ENCODE peak calls at places on chromosomes 12 and 14, in five cellular contexts. B, L, Z, T and D are unnamed samples.

GRCh38 chr12:68317047-68317667 is 15.0 kb downstream of the MDM1 start:
- DNase-seq in Z (peak; percentile 43), T (peak; percentile 16), B (no peak), L (peak; percentile 35), D (peak; percentile 29)

GRCh38 chr12:42296503-42297109 is 29.3 kb downstream of the ZCRB1 start:
- DNase-seq in B (no peak), T (no peak), Z (no peak), L (no peak), D (no peak)

GRCh38 chr14:59566725-59567124 is 9.9 kb downstream of the CCDC175 start:
- DNase-seq in T (no peak), L (no peak), Z (no peak), B (no peak), D (no peak)

GRCh38 chr14:105058521-105059034 is 6.7 kb downstream of the GPR132 start:
- DNase-seq in B (no peak), Z (no peak), L (no peak), T (no peak), D (no peak)

GRCh38 chr14:62179367-62180018 is 417.3 kb downstream of the SNAPC1 start:
- DNase-seq in Z (peak; percentile 44), T (peak; percentile 63), L (peak; percentile 51), B (peak; percentile 45), D (peak; percentile 55)

GRCh38 chr12:50043854-50044253 is 13.5 kb upstream of the ASIC1 start:
- DNase-seq in T (no peak), L (no peak), Z (no peak), B (no peak), D (no peak)

GRCh38 chr12:119446459-119446858 is 111.9 kb downstream of the CCDC60 start:
- DNase-seq in L (no peak), T (no peak), B (no peak), Z (no peak), D (no peak)

GRCh38 chr14:71488703-71489141 is 443.5 kb upstream of the RGS6 start:
- DNase-seq in L (no peak), T (no peak), B (no peak), Z (no peak), D (no peak)

GRCh38 chr14:64572721-64573508 is 23.2 kb downstream of the PPP1R36 start:
- DNase-seq in B (no peak), T (no peak), L (no peak), Z (no peak), D (no peak)

GRCh38 chr14:74596747-74597456 is 15.1 kb downstream of the LTBP2 start:
- DNase-seq in L (no peak), Z (no peak), T (no peak), B (no peak), D (no peak)

GRCh38 chr14:71721791-71722190 is 210.4 kb upstream of the RGS6 start:
- DNase-seq in L (no peak), T (no peak), Z (no peak), B (no peak), D (no peak)

GRCh38 chr12:5000658-5001390 is 42.9 kb upstream of the KCNA5 start:
- DNase-seq in B (no peak), Z (no peak), L (no peak), T (no peak), D (no peak)

GRCh38 chr12:82765971-82766705 is 79.4 kb downstream of the TMTC2 start:
- DNase-seq in L (no peak), Z (no peak), B (no peak), T (no peak), D (no peak)

GRCh38 chr14:59831121-59831730 is 39.4 kb downstream of the RTN1 start:
- DNase-seq in T (no peak), Z (no peak), L (no peak), B (no peak), D (no peak)

GRCh38 chr14:21070610-21071224 is 613 bp downstream of the ARHGEF40 start:
- DNase-seq in T (peak; percentile 75), Z (peak; percentile 60), B (peak; percentile 54), L (peak; percentile 37), D (peak; percentile 82)

GRCh38 chr12:7756993-7757392 is 8.0 kb upstream of the NANOGNB start:
- DNase-seq in Z (no peak), B (no peak), L (no peak), T (no peak), D (no peak)

GRCh38 chr14:40599726-40600125 is 1007.0 kb upstream of the LRFN5 start:
- DNase-seq in Z (no peak), T (no peak), L (no peak), B (no peak), D (no peak)

GRCh38 chr14:76910371-76910890 is 84.2 kb downstream of the LRRC74A start:
- DNase-seq in Z (no peak), L (no peak), T (no peak), B (no peak), D (no peak)

GRCh38 chr12:26369588-26369987 is 174.2 kb downstream of the SSPN start:
- DNase-seq in Z (no peak), T (no peak), L (no peak), B (peak; percentile 73), D (no peak)

GRCh38 chr12:80261403-80261802 is 162.1 kb downstream of the OTOGL start:
- DNase-seq in T (no peak), L (no peak), Z (no peak), B (no peak), D (no peak)

GRCh38 chr14:81676879-81677278 is 143.2 kb upstream of the SEL1L start:
- DNase-seq in L (no peak), Z (no peak), T (no peak), B (no peak), D (no peak)

GRCh38 chr12:98997-99396 is 32.4 kb downstream of the IQSEC3 start:
- DNase-seq in Z (no peak), T (no peak), B (no peak), L (peak; percentile 14), D (peak; percentile 46)

GRCh38 chr14:88551936-88552565 is 2.8 kb downstream of the PTPN21 start:
- DNase-seq in L (peak; percentile 6), B (no peak), Z (no peak), T (no peak), D (peak; percentile 16)

GRCh38 chr12:6697584-6698351 is 2.8 kb downstream of the PIANP start:
- DNase-seq in Z (peak; percentile 41), B (no peak), T (peak; percentile 65), L (peak; percentile 55), D (peak; percentile 44)

GRCh38 chr12:106044773-106045172 is 94.0 kb downstream of the NUAK1 start:
- DNase-seq in T (no peak), Z (no peak), L (no peak), B (no peak), D (no peak)

GRCh38 chr14:74706101-74706500 is 6.8 kb downstream of the AREL1 start:
- DNase-seq in B (no peak), T (no peak), Z (no peak), L (no peak), D (no peak)

GRCh38 chr12:69468237-69469026 is 1.8 kb upstream of the FRS2 start:
- DNase-seq in Z (no peak), T (no peak), L (no peak), B (no peak), D (no peak)

GRCh38 chr12:29858270-29858786 is 74.6 kb upstream of the TMTC1 start:
- DNase-seq in L (no peak), Z (no peak), T (no peak), B (no peak), D (no peak)

GRCh38 chr12:26830783-26831601 is 2.0 kb downstream of the ITPR2 start:
- DNase-seq in L (no peak), B (peak; percentile 40), Z (no peak), T (no peak), D (no peak)

GRCh38 chr14:104441275-104442106 is 138.1 kb upstream of the C14orf180 start:
- DNase-seq in T (no peak), L (no peak), Z (no peak), B (no peak), D (no peak)

GRCh38 chr12:3295648-3296408 is 195.2 kb upstream of the PRMT8 start:
- DNase-seq in L (no peak), Z (no peak), B (peak; percentile 25), T (peak; percentile 61), D (no peak)

GRCh38 chr12:108967869-108968540 is 52.9 kb downstream of the SVOP start:
- DNase-seq in T (no peak), L (no peak), Z (no peak), B (no peak), D (no peak)

GRCh38 chr14:63473194-63473788 is 69.9 kb downstream of the PPP2R5E start:
- DNase-seq in T (no peak), B (no peak), Z (no peak), L (no peak), D (no peak)

GRCh38 chr14:87066221-87066817 is 926.7 kb downstream of the GALC start:
- DNase-seq in L (no peak), B (no peak), Z (no peak), T (peak; percentile 10), D (no peak)
- TF ChIP-seq CTCF in L (peak; percentile 20), B (no peak), Z (peak; percentile 57), T (peak; percentile 58), D (peak; percentile 45)

DNA sequence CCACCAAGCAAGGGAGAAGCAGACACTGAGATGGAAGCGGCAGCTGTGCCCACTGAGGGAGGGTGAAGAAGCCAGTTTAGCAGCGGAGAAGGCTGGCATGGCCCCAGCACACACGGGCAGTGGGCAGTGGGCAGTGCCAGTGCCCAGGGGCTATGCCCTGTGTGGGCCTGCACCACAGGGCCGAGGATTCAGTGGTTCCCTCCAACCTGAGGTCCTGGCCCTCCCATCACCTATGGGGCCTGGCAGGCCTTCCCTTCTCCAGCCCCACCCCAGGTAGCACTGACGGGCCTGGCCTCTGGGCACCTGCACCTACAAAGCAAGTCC is 81.1 kb downstream of the ITPK1 start:
- DNase-seq in T (no peak), B (no peak), Z (no peak), L (no peak), D (no peak)
- TF ChIP-seq CTCF in T (no peak), B (no peak), Z (no peak), L (no peak), D (no peak)

GRCh38 chr14:79749051-79749450 is 462.3 kb downstream of the DIO2 start:
- DNase-seq in Z (no peak), T (peak; percentile 41), L (no peak), B (no peak), D (no peak)

GRCh38 chr14:79740043-79740442 is 471.3 kb downstream of the DIO2 start:
- DNase-seq in T (no peak), L (no peak), Z (no peak), B (no peak), D (no peak)

GRCh38 chr14:79745046-79745445 is 466.3 kb downstream of the DIO2 start:
- DNase-seq in L (no peak), T (no peak), B (no peak), Z (no peak), D (no peak)
- TF ChIP-seq CTCF in L (no peak), T (no peak), B (no peak), Z (no peak), D (no peak)

GRCh38 chr12:90062799-90063198 is 354.2 kb upstream of the ATP2B1 start:
- DNase-seq in Z (no peak), B (no peak), T (peak; percentile 28), L (no peak), D (no peak)
- TF ChIP-seq CTCF in Z (no peak), B (no peak), T (no peak), L (no peak), D (no peak)

GRCh38 chr14:38208825-38209562 is 1.3 kb downstream of the SSTR1 start:
- DNase-seq in L (peak; percentile 58), B (no peak), Z (no peak), T (peak; percentile 19), D (peak; percentile 68)
- TF ChIP-seq CTCF in L (no peak), B (no peak), Z (peak; percentile 44), T (peak; percentile 43), D (peak; percentile 20)